ENCODE peak calls at places on chromosome 10, in six cellular contexts. One of them, this sample, is unnamed. For H3K79me2, the result is how much of the 10 kb centered on the place peaks cover.

GRCh38 chr10:60083039-60083344 is 176.6 kb upstream of the CCDC6 start:
- DNase-seq in neural progenitor cell: no peak
- DNase-seq in PC-3: no peak
- DNase-seq in SK-N-SH: no peak
- DNase-seq in MM.1S: no peak
- DNase-seq in HCT116: no peak
- DNase-seq in this sample: no peak

GRCh38 chr10:46525177-46525823 is 31.2 kb downstream of the GPRIN2 start:
- DNase-seq in neural progenitor cell: no peak
- DNase-seq in PC-3: peak
- DNase-seq in SK-N-SH: peak
- DNase-seq in MM.1S: no peak
- DNase-seq in HCT116: peak
- DNase-seq in this sample: peak

GRCh38 chr10:75302029-75302428 is 66.3 kb upstream of the COMTD1 start:
- DNase-seq in neural progenitor cell: no peak
- DNase-seq in PC-3: no peak
- DNase-seq in SK-N-SH: no peak
- DNase-seq in MM.1S: no peak
- DNase-seq in HCT116: no peak
- DNase-seq in this sample: no peak

GRCh38 chr10:46226900-46227558 is 59.8 kb upstream of the ANTXRL start:
- DNase-seq in neural progenitor cell: no peak
- DNase-seq in PC-3: no peak
- DNase-seq in SK-N-SH: no peak
- DNase-seq in MM.1S: no peak
- DNase-seq in HCT116: no peak
- DNase-seq in this sample: no peak

GRCh38 chr10:97574374-97575100 is 2.0 kb downstream of the ANKRD2 start:
- DNase-seq in neural progenitor cell: no peak
- DNase-seq in PC-3: peak
- DNase-seq in SK-N-SH: peak
- DNase-seq in MM.1S: no peak
- DNase-seq in HCT116: peak
- DNase-seq in this sample: peak

GRCh38 chr10:95837783-95838182 is 70.0 kb upstream of the CC2D2B start:
- DNase-seq in neural progenitor cell: no peak
- DNase-seq in PC-3: no peak
- DNase-seq in SK-N-SH: no peak
- DNase-seq in MM.1S: no peak
- DNase-seq in HCT116: no peak
- DNase-seq in this sample: no peak

GRCh38 chr10:47412177-47412730 is 28.2 kb upstream of the ZNF488 start:
- DNase-seq in neural progenitor cell: no peak
- DNase-seq in PC-3: no peak
- DNase-seq in SK-N-SH: no peak
- DNase-seq in MM.1S: no peak
- DNase-seq in HCT116: no peak
- DNase-seq in this sample: no peak

GRCh38 chr10:63264852-63265617 is 131.9 kb downstream of the NRBF2 start:
- DNase-seq in neural progenitor cell: peak
- DNase-seq in PC-3: peak
- DNase-seq in SK-N-SH: peak
- DNase-seq in MM.1S: peak
- DNase-seq in HCT116: no peak
- DNase-seq in this sample: peak

GRCh38 chr10:54587973-54588372 is 213.1 kb downstream of the PCDH15 start:
- DNase-seq in neural progenitor cell: no peak
- DNase-seq in PC-3: peak
- DNase-seq in SK-N-SH: no peak
- DNase-seq in MM.1S: no peak
- DNase-seq in HCT116: no peak
- DNase-seq in this sample: no peak

GRCh38 chr10:65348637-65349036 is 1577.2 kb upstream of the LRRTM3 start:
- DNase-seq in neural progenitor cell: no peak
- DNase-seq in PC-3: no peak
- DNase-seq in SK-N-SH: no peak
- DNase-seq in MM.1S: no peak
- DNase-seq in HCT116: no peak
- DNase-seq in this sample: no peak
- H3K79me2 ChIP-seq in neural progenitor cell: under half
- H3K79me2 ChIP-seq in PC-3: under half
- H3K79me2 ChIP-seq in SK-N-SH: under half
- H3K79me2 ChIP-seq in MM.1S: under half
- H3K79me2 ChIP-seq in HCT116: under half
- H3K79me2 ChIP-seq in this sample: under half

DNA sequence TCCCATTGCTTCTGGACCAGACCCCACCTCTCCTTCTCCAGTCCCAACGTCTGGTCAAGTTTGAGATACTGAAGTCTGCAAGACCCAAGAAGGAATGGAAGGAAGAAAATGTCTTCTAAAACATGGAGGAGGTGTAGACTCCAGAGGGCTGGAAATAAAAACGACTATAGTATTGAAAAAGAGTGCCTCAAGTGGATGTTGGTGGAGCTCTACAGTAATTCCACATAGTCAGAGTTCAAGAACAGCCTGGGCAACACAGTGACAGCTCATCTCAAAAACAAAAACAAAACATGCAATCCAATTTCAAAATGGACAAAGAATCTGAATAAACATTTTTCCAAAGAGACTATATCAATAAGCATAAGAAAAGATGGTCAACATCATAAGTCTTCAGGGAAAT is 2.3 kb upstream of the PCGF6 start:
- DNase-seq in neural progenitor cell: no peak
- DNase-seq in PC-3: no peak
- DNase-seq in SK-N-SH: no peak
- DNase-seq in MM.1S: no peak
- DNase-seq in HCT116: no peak
- DNase-seq in this sample: peak
- TF ChIP-seq EZH2phosphoT487 in neural progenitor cell: no peak
- TF ChIP-seq EZH2phosphoT487 in PC-3: no peak
- TF ChIP-seq EZH2phosphoT487 in SK-N-SH: no peak
- TF ChIP-seq EZH2phosphoT487 in MM.1S: no peak
- TF ChIP-seq EZH2phosphoT487 in HCT116: no peak
- TF ChIP-seq EZH2phosphoT487 in this sample: no peak

GRCh38 chr10:5566606-5567005 is 41.8 kb downstream of the CALML3 start:
- DNase-seq in neural progenitor cell: no peak
- DNase-seq in PC-3: peak
- DNase-seq in SK-N-SH: no peak
- DNase-seq in MM.1S: no peak
- DNase-seq in HCT116: no peak
- DNase-seq in this sample: peak
- H3K9ac ChIP-seq in neural progenitor cell: no peak
- H3K9ac ChIP-seq in PC-3: peak
- H3K9ac ChIP-seq in SK-N-SH: no peak
- H3K9ac ChIP-seq in MM.1S: no peak
- H3K9ac ChIP-seq in HCT116: no peak
- H3K9ac ChIP-seq in this sample: peak

GRCh38 chr10:124417846-124418725 is 637 bp downstream of the OAT start:
- DNase-seq in neural progenitor cell: peak
- DNase-seq in PC-3: peak
- DNase-seq in SK-N-SH: peak
- DNase-seq in MM.1S: peak
- DNase-seq in HCT116: no peak
- DNase-seq in this sample: peak
- H3K79me2 ChIP-seq in neural progenitor cell: under half
- H3K79me2 ChIP-seq in PC-3: under half
- H3K79me2 ChIP-seq in SK-N-SH: half or more
- H3K79me2 ChIP-seq in MM.1S: under half
- H3K79me2 ChIP-seq in HCT116: half or more
- H3K79me2 ChIP-seq in this sample: half or more

GRCh38 chr10:6046458-6047325 is 15.5 kb downstream of the IL2RA start:
- DNase-seq in neural progenitor cell: no peak
- DNase-seq in PC-3: no peak
- DNase-seq in SK-N-SH: no peak
- DNase-seq in MM.1S: no peak
- DNase-seq in HCT116: no peak
- DNase-seq in this sample: no peak

GRCh38 chr10:6045600-6046457 is 16.3 kb downstream of the IL2RA start:
- DNase-seq in neural progenitor cell: no peak
- DNase-seq in PC-3: no peak
- DNase-seq in SK-N-SH: no peak
- DNase-seq in MM.1S: no peak
- DNase-seq in HCT116: no peak
- DNase-seq in this sample: no peak

GRCh38 chr10:6044060-6044459 is 18.1 kb downstream of the IL2RA start:
- DNase-seq in neural progenitor cell: no peak
- DNase-seq in PC-3: no peak
- DNase-seq in SK-N-SH: no peak
- DNase-seq in MM.1S: no peak
- DNase-seq in HCT116: no peak
- DNase-seq in this sample: no peak

GRCh38 chr10:6047326-6047611 is 14.9 kb downstream of the IL2RA start:
- DNase-seq in neural progenitor cell: no peak
- DNase-seq in PC-3: no peak
- DNase-seq in SK-N-SH: no peak
- DNase-seq in MM.1S: no peak
- DNase-seq in HCT116: no peak
- DNase-seq in this sample: no peak

GRCh38 chr10:6044651-6045599 is 17.2 kb downstream of the IL2RA start:
- DNase-seq in neural progenitor cell: no peak
- DNase-seq in PC-3: no peak
- DNase-seq in SK-N-SH: no peak
- DNase-seq in MM.1S: no peak
- DNase-seq in HCT116: no peak
- DNase-seq in this sample: no peak
- TF ChIP-seq EZH2phosphoT487 in neural progenitor cell: no peak
- TF ChIP-seq EZH2phosphoT487 in PC-3: no peak
- TF ChIP-seq EZH2phosphoT487 in SK-N-SH: no peak
- TF ChIP-seq EZH2phosphoT487 in MM.1S: no peak
- TF ChIP-seq EZH2phosphoT487 in HCT116: no peak
- TF ChIP-seq EZH2phosphoT487 in this sample: no peak

GRCh38 chr10:130190737-130191115 is 54.5 kb downstream of the GLRX3 start:
- DNase-seq in neural progenitor cell: no peak
- DNase-seq in PC-3: no peak
- DNase-seq in SK-N-SH: no peak
- DNase-seq in MM.1S: no peak
- DNase-seq in HCT116: no peak
- DNase-seq in this sample: peak
- H3K9ac ChIP-seq in neural progenitor cell: no peak
- H3K9ac ChIP-seq in PC-3: peak
- H3K9ac ChIP-seq in SK-N-SH: no peak
- H3K9ac ChIP-seq in MM.1S: peak
- H3K9ac ChIP-seq in HCT116: no peak
- H3K9ac ChIP-seq in this sample: peak

GRCh38 chr10:74067373-74068370 is 69.8 kb downstream of the VCL start:
- DNase-seq in neural progenitor cell: no peak
- DNase-seq in PC-3: peak
- DNase-seq in SK-N-SH: no peak
- DNase-seq in MM.1S: no peak
- DNase-seq in HCT116: no peak
- DNase-seq in this sample: peak
- H3K79me2 ChIP-seq in neural progenitor cell: under half
- H3K79me2 ChIP-seq in PC-3: half or more
- H3K79me2 ChIP-seq in SK-N-SH: half or more
- H3K79me2 ChIP-seq in MM.1S: under half
- H3K79me2 ChIP-seq in HCT116: half or more
- H3K79me2 ChIP-seq in this sample: half or more

This sample was measured in GM23248.